ENCODE peak calls at places on chromosome 2, in nine cellular contexts. W, Q, B, C, A, H, V, X and K are unnamed samples.

GRCh38 chr2:74002515-74003391 is 18.0 kb downstream of the TET3 start:
- DNase-seq in X (peak), C (peak), B (peak), A (peak), Q (peak), V (peak), H (peak), W (peak), K (peak)

GRCh38 chr2:101111917-101112771 is 39.0 kb downstream of the TBC1D8 start:
- DNase-seq in V (no peak), W (peak), A (peak), Q (no peak), X (no peak), B (no peak), H (no peak), C (peak), K (peak)

GRCh38 chr2:7430869-7431641 is 513.8 kb downstream of the RNF144A start:
- DNase-seq in X (peak), W (peak), H (peak), B (no peak), C (no peak), Q (peak), A (no peak), V (no peak), K (no peak)

GRCh38 chr2:111519074-111519473 is 364.9 kb downstream of the ANAPC1 start:
- DNase-seq in V (no peak), H (no peak), Q (no peak), W (no peak), C (no peak), X (no peak), A (no peak), B (no peak), K (no peak)

GRCh38 chr2:133733856-133734255 is 165.6 kb upstream of the NCKAP5 start:
- DNase-seq in W (peak), V (no peak), H (no peak), C (no peak), Q (no peak), A (peak), X (no peak), B (no peak), K (no peak)

GRCh38 chr2:97658691-97659157 is 5.1 kb downstream of the ACTR1B start:
- DNase-seq in X (no peak), H (no peak), W (no peak), B (no peak), Q (no peak), V (no peak), C (no peak), A (no peak), K (no peak)

GRCh38 chr2:37645363-37645762 is 26.1 kb downstream of the CDC42EP3 start:
- DNase-seq in A (peak), W (peak), C (peak), X (no peak), B (no peak), V (no peak), H (no peak), Q (no peak), K (peak)

GRCh38 chr2:100747996-100748615 is 71.8 kb upstream of the NPAS2 start:
- DNase-seq in B (no peak), Q (no peak), V (no peak), A (no peak), C (no peak), W (no peak), X (no peak), H (peak), K (no peak)

GRCh38 chr2:100073110-100073509 is 69.3 kb downstream of the AFF3 start:
- DNase-seq in Q (no peak), V (no peak), W (no peak), B (no peak), C (no peak), A (no peak), X (no peak), H (no peak), K (no peak)

GRCh38 chr2:184906709-184907108 is 308.4 kb downstream of the ZNF804A start:
- DNase-seq in B (no peak), V (no peak), X (no peak), C (no peak), A (no peak), W (peak), H (no peak), Q (no peak), K (no peak)

GRCh38 chr2:236981710-236982485 is 103.8 kb upstream of the COPS8 start:
- DNase-seq in V (no peak), Q (no peak), W (no peak), A (no peak), B (no peak), C (no peak), H (no peak), X (no peak), K (no peak)

GRCh38 chr2:157444643-157445040 is 753 bp upstream of the CYTIP start:
- DNase-seq in V (no peak), A (no peak), Q (no peak), W (no peak), C (no peak), X (no peak), B (no peak), H (peak), K (no peak)